ENCODE peak calls at places on chromosomes 2 and 18, in six cellular contexts. O, K, W, G, M and D are unnamed samples.

GRCh38 chr2:75790790-75791467 is 80.2 kb upstream of the GCFC2 start:
- DNase-seq in O (no peak), K (no peak), W (no peak), G (no peak), M (no peak), D (no peak)

GRCh38 chr2:239305222-239305575 is 95.6 kb downstream of the HDAC4 start:
- DNase-seq in O (no peak), K (no peak), W (no peak), G (no peak), M (peak; percentile 91), D (no peak)

GRCh38 chr18:23163786-23164583 is 28.7 kb downstream of the CABLES1 start:
- DNase-seq in O (no peak), K (no peak), W (no peak), G (no peak), M (no peak), D (no peak)

GRCh38 chr2:42593282-42593681 is 24.9 kb downstream of the MTA3 start:
- DNase-seq in O (no peak), K (no peak), W (no peak), G (no peak), M (no peak), D (no peak)

GRCh38 chr2:233821196-233821595 is 33.1 kb downstream of the HJURP start:
- DNase-seq in O (no peak), K (no peak), W (no peak), G (no peak), M (no peak), D (no peak)

GRCh38 chr2:119647440-119648169 is 31.4 kb upstream of the TMEM177 start:
- DNase-seq in O (peak; percentile 61), K (peak; percentile 45), W (no peak), G (no peak), M (no peak), D (no peak)

GRCh38 chr2:66584011-66584410 is 149.1 kb downstream of the MEIS1 start:
- DNase-seq in O (no peak), K (no peak), W (no peak), G (no peak), M (no peak), D (no peak)

GRCh38 chr2:170155022-170155722 is 22.8 kb upstream of the MYO3B start:
- DNase-seq in O (peak; percentile 60), K (peak; percentile 60), W (no peak), G (no peak), M (no peak), D (no peak)

GRCh38 chr2:15941483-15941853 is 1.1 kb downstream of the MYCN start:
- DNase-seq in O (no peak), K (no peak), W (no peak), G (no peak), M (no peak), D (no peak)

GRCh38 chr2:217810275-217810674 is 192.5 kb downstream of the TNS1 start:
- DNase-seq in O (no peak), K (no peak), W (no peak), G (no peak), M (no peak), D (no peak)

GRCh38 chr2:233098615-233099014 is 38.5 kb downstream of the INPP5D start:
- DNase-seq in O (peak; percentile 5), K (peak; percentile 10), W (no peak), G (no peak), M (no peak), D (no peak)

GRCh38 chr2:218857371-218858137 is 2.1 kb upstream of the WNT6 start:
- DNase-seq in O (no peak), K (no peak), W (no peak), G (no peak), M (peak; percentile 27), D (no peak)

GRCh38 chr2:100235098-100235497 is 87.2 kb downstream of the LONRF2 start:
- DNase-seq in O (peak; percentile 33), K (no peak), W (no peak), G (peak; percentile 25), M (no peak), D (peak; percentile 33)

GRCh38 chr18:38545071-38545470 is 979.5 kb upstream of the CELF4 start:
- DNase-seq in O (no peak), K (no peak), W (no peak), G (no peak), M (no peak), D (no peak)

GRCh38 chr2:230472619-230473018 is 56.6 kb downstream of the SP100 start:
- DNase-seq in O (peak; percentile 59), K (peak; percentile 75), W (no peak), G (no peak), M (no peak), D (no peak)

GRCh38 chr2:72149556-72150156 is 2.0 kb upstream of the CYP26B1 start:
- DNase-seq in O (peak; percentile 14), K (peak; percentile 49), W (peak; percentile 5), G (no peak), M (no peak), D (no peak)

GRCh38 chr18:74906189-74906588 is 302.8 kb downstream of the PTGR3 start:
- DNase-seq in O (peak; percentile 96), K (no peak), W (no peak), G (no peak), M (no peak), D (no peak)

GRCh38 chr2:166891727-166892126 is 3.4 kb downstream of the XIRP2 start:
- DNase-seq in O (no peak), K (no peak), W (no peak), G (no peak), M (no peak), D (no peak)

GRCh38 chr2:33033524-33034150 is 86.9 kb downstream of the LTBP1 start:
- DNase-seq in O (peak; percentile 66), K (peak; percentile 76), W (no peak), G (no peak), M (no peak), D (no peak)

GRCh38 chr2:54776494-54776893 is 53.0 kb downstream of the EML6 start:
- DNase-seq in O (no peak), K (no peak), W (no peak), G (no peak), M (no peak), D (no peak)

GRCh38 chr2:98460573-98461560 is 16.2 kb downstream of the INPP4A start:
- DNase-seq in O (no peak), K (no peak), W (peak; percentile 39), G (peak; percentile 46), M (no peak), D (peak; percentile 70)

DNA sequence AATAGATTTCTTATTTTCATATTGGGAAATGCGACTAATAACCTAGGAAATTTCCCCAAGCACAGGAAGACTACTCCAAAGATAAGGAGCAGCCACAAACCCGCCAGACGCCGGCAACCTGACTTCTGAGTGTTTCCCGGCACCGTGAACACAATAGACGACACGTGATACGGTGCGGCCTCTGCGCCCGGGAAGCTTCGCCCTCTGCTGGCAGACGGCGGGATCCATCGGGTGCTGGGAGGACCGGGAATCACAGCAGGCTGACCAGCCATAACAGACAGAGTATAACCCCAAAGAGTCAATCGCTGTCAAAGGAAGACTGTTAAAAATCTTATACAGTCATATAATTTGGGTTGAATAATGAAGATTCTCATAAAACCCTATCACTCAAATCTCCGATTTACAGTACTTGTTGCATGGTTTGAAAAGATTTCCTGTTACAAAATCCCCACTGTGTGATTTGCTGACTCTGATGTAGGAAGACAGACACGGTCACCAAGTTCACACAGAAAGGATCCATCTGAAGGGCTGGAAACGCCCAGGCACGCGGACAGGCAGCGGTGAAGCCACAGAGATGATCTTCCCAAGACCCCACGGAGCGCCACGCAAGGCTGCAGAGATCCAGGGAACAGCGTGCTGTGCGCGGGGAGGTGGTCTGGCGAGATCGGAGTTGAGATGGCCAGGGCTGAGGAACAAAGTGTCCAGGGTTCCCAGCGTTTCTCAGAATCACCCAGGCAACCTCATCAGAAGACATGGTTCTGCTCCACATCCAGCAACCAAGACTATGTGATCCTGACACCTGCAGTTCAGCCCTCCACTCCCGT is 73.8 kb downstream of the EIPR1 start:
- DNase-seq in O (peak; percentile 77), K (peak; percentile 92), W (peak; percentile 88), G (peak; percentile 58), M (peak; percentile 89), D (peak; percentile 62)
- H3K27ac ChIP-seq in O (no peak overlapping the region), K (no peak overlapping the region), W (no peak overlapping the region), G (no peak overlapping the region), M (no peak overlapping the region), D (no peak overlapping the region)

GRCh38 chr2:74514368-74515270 is at the start of gene TLX2:
- DNase-seq in O (no peak), K (peak; percentile 42), W (no peak), G (peak; percentile 18), M (no peak), D (no peak)
- H3K4me3 ChIP-seq in O (no peak within 1 kb of the TSS), K (no peak within 1 kb of the TSS), W (no peak within 1 kb of the TSS), G (no peak within 1 kb of the TSS), M (peak within 1 kb of the TSS; percentile 25), D (no peak within 1 kb of the TSS)

GRCh38 chr2:197266477-197266876 is 44.1 kb downstream of the ANKRD44 start:
- DNase-seq in O (no peak), K (no peak), W (no peak), G (peak; percentile 61), M (no peak), D (peak; percentile 58)

GRCh38 chr2:197263077-197263476 is 47.5 kb downstream of the ANKRD44 start:
- DNase-seq in O (no peak), K (no peak), W (no peak), G (no peak), M (no peak), D (no peak)

GRCh38 chr2:197265931-197266330 is 44.6 kb downstream of the ANKRD44 start:
- DNase-seq in O (no peak), K (no peak), W (no peak), G (no peak), M (no peak), D (no peak)

GRCh38 chr2:197261808-197262226 is 48.8 kb downstream of the ANKRD44 start:
- DNase-seq in O (peak; percentile 71), K (no peak), W (no peak), G (no peak), M (no peak), D (no peak)

DNA sequence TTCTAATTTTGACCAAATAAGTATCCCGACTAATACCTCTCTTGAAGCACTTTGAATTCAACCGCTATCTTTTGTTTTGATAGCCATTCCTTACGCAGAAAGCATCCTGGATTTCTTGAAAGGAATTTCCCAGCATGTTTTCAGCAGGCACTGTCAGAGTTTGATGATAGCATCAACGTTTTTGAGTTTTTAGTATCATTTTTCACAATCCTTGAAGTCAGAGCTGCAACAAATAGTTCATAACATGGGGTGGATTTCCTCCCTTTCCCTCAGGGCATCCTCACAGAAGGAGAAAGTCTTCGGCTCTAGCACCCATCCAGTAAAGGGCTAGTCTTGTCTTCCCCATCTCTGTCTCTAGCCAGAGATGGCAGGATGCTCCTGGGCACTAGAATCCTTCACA is 46.2 kb downstream of the ANKRD44 start:
- DNase-seq in O (peak; percentile 40), K (no peak), W (no peak), G (no peak), M (no peak), D (no peak)
- H3K4me1 ChIP-seq in O (peaks cover 12% of the 10 kb centered on the region), K (peaks cover 7% of the 10 kb centered on the region), W (peaks cover 70% of the 10 kb centered on the region), G (peaks cover 84% of the 10 kb centered on the region), M (no peaks in the 10 kb centered on the region), D (peaks cover 82% of the 10 kb centered on the region)

DNA sequence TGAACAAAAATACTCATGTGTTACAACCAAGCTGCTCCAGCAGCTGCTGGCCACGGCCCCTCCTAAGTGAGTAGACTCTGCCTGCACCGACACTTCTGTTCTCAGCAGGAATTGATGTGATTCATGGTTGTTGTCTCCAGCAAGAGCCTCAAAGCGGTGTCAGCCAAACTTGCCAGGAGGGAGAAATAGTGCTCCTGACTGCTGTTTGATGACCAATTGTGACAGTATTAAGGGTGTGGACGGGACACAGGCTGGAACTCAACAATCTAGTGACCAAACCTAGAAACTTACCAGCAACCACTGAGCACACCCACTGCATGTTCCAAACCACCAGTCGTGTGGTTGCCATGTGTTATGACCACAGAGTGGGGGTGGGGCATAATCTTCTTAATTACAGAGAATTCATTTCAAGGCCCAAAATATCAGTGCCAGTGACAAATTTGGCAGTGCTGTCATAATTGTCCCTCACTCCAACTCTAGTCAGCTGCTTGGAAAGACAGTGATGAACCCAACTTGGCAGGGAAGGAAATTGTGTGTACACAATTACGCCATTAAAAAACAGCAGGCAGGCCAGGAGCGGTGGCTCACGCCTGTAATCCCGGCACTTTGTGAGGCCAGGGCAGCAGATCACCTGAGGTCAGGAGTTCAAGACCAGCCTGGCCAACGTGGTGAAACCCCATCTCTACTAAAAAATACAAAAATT is 30.4 kb downstream of the FBLN7 start:
- DNase-seq in O (no peak), K (peak; percentile 83), W (no peak), G (no peak), M (no peak), D (no peak)
- H3K27ac ChIP-seq in O (no peak overlapping the region), K (peak overlapping the region; percentile 37), W (no peak overlapping the region), G (no peak overlapping the region), M (no peak overlapping the region), D (no peak overlapping the region)